ENCODE peak calls at places on chromosomes 16 and 17, in four cellular contexts. J, O, B and L are unnamed samples.

GRCh38 chr16:74650966-74651567 is 15.6 kb downstream of the RFWD3 start:
- DNase-seq in J (no peak), B (no peak), O (no peak), L (no peak)

GRCh38 chr17:50452627-50453300 is 15.9 kb downstream of the CHAD start:
- DNase-seq in O (peak), J (no peak), B (peak), L (no peak)

GRCh38 chr17:1977583-1978395 is 47.3 kb downstream of the RTN4RL1 start:
- DNase-seq in B (no peak), J (no peak), O (no peak), L (no peak)

GRCh38 chr16:27401768-27402568 is at the start of gene IL21R:
- DNase-seq in O (peak), J (peak), B (peak), L (peak)

GRCh38 chr17:32998893-32999240 is 7.2 kb downstream of the SPACA3 start:
- DNase-seq in J (no peak), B (no peak), O (no peak), L (no peak)

GRCh38 chr17:58786586-58787295 is 31.1 kb downstream of the PPM1E start:
- DNase-seq in B (no peak), J (peak), O (no peak), L (no peak)

GRCh38 chr17:3986270-3986938 is 22.2 kb upstream of the ATP2A3 start:
- DNase-seq in O (no peak), B (no peak), J (no peak), L (no peak)

GRCh38 chr16:67801889-67802288 is 4.5 kb downstream of the RANBP10 start:
- DNase-seq in O (no peak), J (peak), B (peak), L (no peak)

GRCh38 chr16:66479661-66480264 is 52.7 kb downstream of the BEAN1 start:
- DNase-seq in O (no peak), B (no peak), J (no peak), L (no peak)

GRCh38 chr17:32484041-32484461 is 2.7 kb upstream of the CDK5R1 start:
- DNase-seq in B (no peak), J (no peak), O (no peak), L (no peak)

GRCh38 chr17:1252203-1252608 is 18.0 kb upstream of the BHLHA9 start:
- DNase-seq in O (no peak), J (no peak), B (no peak), L (no peak)

GRCh38 chr17:65079489-65079900 is 23.0 kb upstream of the GNA13 start:
- DNase-seq in J (no peak), O (no peak), B (no peak), L (no peak)

GRCh38 chr16:3012246-3012645 is 477 bp upstream of the CLDN9 start:
- DNase-seq in J (no peak), O (no peak), B (no peak), L (no peak)

GRCh38 chr17:82105882-82106696 is 8.1 kb upstream of the FASN start:
- DNase-seq in O (peak), B (peak), J (peak), L (peak)

GRCh38 chr16:13335894-13336293 is 434.5 kb downstream of the SHISA9 start:
- DNase-seq in B (no peak), J (no peak), O (no peak), L (no peak)

GRCh38 chr16:49556252-49557069 is 182.9 kb downstream of the C16orf78 start:
- DNase-seq in O (no peak), J (peak), B (no peak), L (no peak)

GRCh38 chr17:74641224-74641948 is 17.8 kb upstream of the CD300E start:
- DNase-seq in B (peak), O (no peak), J (no peak), L (no peak)

GRCh38 chr17:65314212-65314611 is 177.0 kb downstream of the RGS9 start:
- DNase-seq in B (no peak), J (no peak), O (peak), L (no peak)

GRCh38 chr17:18038149-18038850 is 668 bp downstream of the ATPAF2 start:
- DNase-seq in O (peak), B (no peak), J (no peak), L (no peak)

GRCh38 chr17:75323043-75323591 is 33.9 kb upstream of the SLC25A19 start:
- DNase-seq in O (peak), J (peak), B (no peak), L (no peak)

GRCh38 chr17:83080641-83081560 is 1.5 kb downstream of the METRNL start:
- DNase-seq in O (no peak), J (peak), B (no peak), L (peak)

GRCh38 chr16:84810518-84811273 is 9.1 kb upstream of the CRISPLD2 start:
- DNase-seq in B (peak), J (no peak), O (peak), L (no peak)

GRCh38 chr17:18089613-18090012 is 1.9 kb downstream of the DRG2 start:
- DNase-seq in O (no peak), J (no peak), B (no peak), L (no peak)

GRCh38 chr17:70183508-70183907 is 14.2 kb downstream of the KCNJ2 start:
- DNase-seq in J (no peak), B (no peak), O (no peak), L (no peak)

GRCh38 chr16:53052519-53053501 is at the start of gene CHD9NB:
- DNase-seq in B (no peak), J (no peak), O (peak), L (no peak)

GRCh38 chr16:63938661-63939060 is 1183.2 kb downstream of the CDH11 start:
- DNase-seq in J (no peak), B (no peak), O (no peak), L (no peak)

GRCh38 chr17:63446981-63447687 is 1.0 kb upstream of the CYB561 start:
- DNase-seq in O (peak), B (no peak), J (no peak), L (peak)

GRCh38 chr17:77323413-77324171 is 182.8 kb downstream of the SEC14L1 start:
- DNase-seq in J (peak), B (no peak), O (no peak), L (no peak)

GRCh38 chr17:51120357-51120738 is 320 bp downstream of the SPAG9 start:
- DNase-seq in B (no peak), O (peak), J (peak), L (peak)

GRCh38 chr16:85047867-85048455 is 20.4 kb downstream of the KIAA0513 start:
- DNase-seq in O (peak), J (peak), B (no peak), L (no peak)

GRCh38 chr17:54945671-54946070 is 22.8 kb downstream of the COX11 start:
- DNase-seq in B (no peak), O (no peak), J (no peak), L (no peak)

GRCh38 chr17:50518265-50519023 is 10.2 kb downstream of the MYCBPAP start:
- DNase-seq in J (no peak), O (no peak), B (no peak), L (no peak)

GRCh38 chr17:30091771-30092170 is 24.8 kb upstream of the NSRP1 start:
- DNase-seq in B (no peak), J (no peak), O (no peak), L (no peak)

GRCh38 chr16:23436992-23437391 is 16.0 kb downstream of the COG7 start:
- DNase-seq in B (no peak), J (no peak), O (no peak), L (no peak)

DNA sequence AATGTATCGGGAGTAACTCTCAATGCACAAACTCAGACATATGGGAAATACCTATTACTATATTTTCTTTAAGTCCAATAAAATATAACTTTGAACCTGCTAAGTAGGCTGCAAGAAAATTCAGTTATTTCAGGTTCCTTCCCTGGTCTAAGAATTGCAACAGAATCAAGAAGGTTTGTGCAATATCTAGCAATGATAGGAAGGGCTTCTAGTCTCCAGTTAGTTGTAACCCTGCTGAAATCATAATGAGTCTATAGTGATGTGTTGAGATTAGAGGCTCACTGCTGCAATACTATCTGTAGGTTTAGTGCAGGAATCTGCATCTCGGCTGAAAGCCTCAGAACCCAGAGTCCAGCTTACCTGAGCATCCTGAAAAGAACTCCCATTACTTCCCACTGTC is 110.5 kb downstream of the PMP22 start:
- DNase-seq in B (no peak), O (no peak), J (no peak), L (no peak)
- TF ChIP-seq SPI1 in B (no peak), O (no peak), J (no peak), L (no peak)

DNA sequence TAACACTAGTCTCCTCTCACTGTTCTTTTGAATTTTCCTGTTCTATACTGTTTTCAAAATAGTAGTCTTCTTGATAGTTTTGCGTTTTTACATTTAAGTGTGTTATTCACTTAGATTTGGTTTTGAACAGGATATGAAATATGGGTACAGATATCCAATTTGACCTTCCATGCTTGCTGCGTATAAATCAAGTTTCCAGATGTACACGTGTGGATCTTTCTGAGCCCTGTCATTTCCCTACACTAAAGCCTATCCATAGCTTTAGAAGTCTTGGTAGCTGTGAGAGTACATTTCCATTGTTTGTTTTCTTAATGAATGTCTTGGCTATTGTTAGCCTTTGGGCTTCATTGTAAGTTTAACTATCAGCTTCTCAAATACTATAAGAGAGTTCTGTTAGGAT is 20.4 kb downstream of the CYLD start:
- DNase-seq in J (no peak), B (no peak), O (no peak), L (no peak)
- TF ChIP-seq SPI1 in J (no peak), B (no peak), O (no peak), L (no peak)

DNA sequence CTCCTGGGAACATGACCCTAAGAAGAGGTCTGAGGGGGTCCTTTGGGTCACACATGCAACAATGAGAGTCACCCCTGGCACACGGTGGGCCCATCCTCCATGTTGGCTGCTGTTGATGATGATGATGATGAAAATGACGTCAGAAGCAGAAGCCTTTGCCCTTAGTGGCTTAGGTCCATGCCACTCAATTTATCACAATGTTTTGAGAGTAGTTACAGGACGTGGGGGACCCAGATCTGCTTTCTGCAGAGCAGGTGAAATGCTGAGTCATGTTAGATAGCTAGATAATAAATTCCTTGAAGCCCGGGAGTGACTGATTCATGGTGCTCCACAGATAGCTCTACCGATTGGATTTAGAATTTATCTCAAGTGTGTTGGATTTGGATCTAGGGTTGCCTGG is 53.9 kb downstream of the VPS35L start:
- DNase-seq in J (peak), O (no peak), B (no peak), L (no peak)
- TF ChIP-seq SPI1 in J (no peak), O (no peak), B (no peak), L (no peak)

GRCh38 chr17:41523787-41524186 is 4.3 kb downstream of the KRT19 start:
- DNase-seq in J (no peak), O (no peak), B (no peak), L (no peak)
- TF ChIP-seq SPI1 in J (no peak), O (no peak), B (no peak), L (no peak)

DNA sequence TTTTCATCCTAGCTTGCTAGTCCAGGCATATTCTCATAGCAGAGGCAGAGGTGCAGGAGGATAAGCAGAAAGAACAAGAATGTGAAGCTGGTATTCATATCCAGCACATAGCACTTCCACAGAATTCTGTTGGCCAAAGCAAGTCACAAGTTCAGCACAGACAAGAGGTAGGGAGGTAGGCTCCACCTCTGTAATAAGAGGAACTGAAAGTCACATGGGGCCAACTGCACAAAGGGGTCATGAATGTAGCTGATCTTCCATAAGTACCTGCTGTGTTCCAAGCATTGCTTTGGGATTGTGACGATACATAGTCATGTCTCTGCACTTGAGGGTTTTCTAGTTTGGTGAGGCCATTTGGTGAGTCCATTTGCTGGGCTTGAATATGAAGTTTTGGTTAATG is 110.8 kb upstream of the MPHOSPH6 start:
- DNase-seq in J (no peak), B (no peak), O (no peak), L (peak)
- TF ChIP-seq SPI1 in J (no peak), B (peak), O (no peak), L (peak)